ENCODE peak calls at places on chromosomes 3 and 15, in eight cellular contexts. Q is fibroblast of pulmonary artery; B is heart left ventricle; P is heart right ventricle; A is A549; N is stomach; C is astrocyte of the spinal cord; R is CD8-positive, alpha-beta memory T cell. Y is an unnamed sample.

GRCh38 chr3:4633078-4634004 is 140.2 kb downstream of the ITPR1 start:
- DNase-seq in Q (peak; percentile 85), B (no peak), P (peak; percentile 24), A (peak; percentile 67), N (no peak), C (peak; percentile 71), R (no peak), Y (no peak)

GRCh38 chr3:169822540-169822939 is 9.8 kb upstream of the LRRC34 start:
- DNase-seq in Q (no peak), B (no peak), P (no peak), A (no peak), N (no peak), C (no peak), R (no peak), Y (no peak)

GRCh38 chr3:127722104-127722784 is 49.5 kb downstream of the ABTB1 start:
- DNase-seq in Q (no peak), B (no peak), P (no peak), A (no peak), N (no peak), C (no peak), R (no peak), Y (no peak)

GRCh38 chr15:43190178-43190577 is 5.0 kb downstream of the CCNDBP1 start:
- DNase-seq in Q (peak; percentile 51), B (peak; percentile 82), P (peak; percentile 83), A (no peak), N (peak; percentile 56), C (no peak), R (no peak), Y (no peak)

GRCh38 chr3:131762981-131763380 is 260.2 kb upstream of the MRPL3 start:
- DNase-seq in Q (no peak), B (no peak), P (no peak), A (no peak), N (no peak), C (no peak), R (no peak), Y (no peak)

GRCh38 chr3:100361897-100362296 is 27.3 kb downstream of the NIT2 start:
- DNase-seq in Q (no peak), B (no peak), P (no peak), A (no peak), N (no peak), C (no peak), R (no peak), Y (no peak)

GRCh38 chr15:36771826-36772225 is 192.4 kb downstream of the CDIN1 start:
- DNase-seq in Q (no peak), B (no peak), P (no peak), A (no peak), N (no peak), C (no peak), R (no peak), Y (no peak)

GRCh38 chr3:155217591-155217990 is 75.9 kb downstream of the STRIT1 start:
- DNase-seq in Q (peak; percentile 78), B (no peak), P (no peak), A (no peak), N (no peak), C (peak; percentile 15), R (no peak), Y (no peak)

GRCh38 chr15:38636597-38636996 is 72.0 kb upstream of the RASGRP1 start:
- DNase-seq in Q (no peak), B (peak; percentile 29), P (peak; percentile 27), A (no peak), N (no peak), C (no peak), R (no peak), Y (no peak)

GRCh38 chr3:178267158-178267838 is 268.9 kb upstream of the KCNMB2 start:
- DNase-seq in Q (no peak), B (no peak), P (no peak), A (no peak), N (no peak), C (no peak), R (no peak), Y (no peak)

GRCh38 chr3:171038342-171038741 is 11.8 kb upstream of the SLC2A2 start:
- DNase-seq in Q (peak; percentile 30), B (no peak), P (peak; percentile 12), A (no peak), N (no peak), C (no peak), R (no peak), Y (no peak)

GRCh38 chr3:112650472-112650871 is 9.5 kb upstream of the CCDC80 start:
- DNase-seq in Q (no peak), B (no peak), P (no peak), A (no peak), N (no peak), C (peak; percentile 55), R (no peak), Y (no peak)

GRCh38 chr3:169429328-169429727 is 234.2 kb downstream of the MECOM start:
- DNase-seq in Q (no peak), B (no peak), P (no peak), A (no peak), N (no peak), C (no peak), R (no peak), Y (no peak)

GRCh38 chr15:78943692-78944091 is 1.2 kb downstream of the CTSH start:
- DNase-seq in Q (no peak), B (no peak), P (no peak), A (no peak), N (no peak), C (no peak), R (no peak), Y (no peak)

DNA sequence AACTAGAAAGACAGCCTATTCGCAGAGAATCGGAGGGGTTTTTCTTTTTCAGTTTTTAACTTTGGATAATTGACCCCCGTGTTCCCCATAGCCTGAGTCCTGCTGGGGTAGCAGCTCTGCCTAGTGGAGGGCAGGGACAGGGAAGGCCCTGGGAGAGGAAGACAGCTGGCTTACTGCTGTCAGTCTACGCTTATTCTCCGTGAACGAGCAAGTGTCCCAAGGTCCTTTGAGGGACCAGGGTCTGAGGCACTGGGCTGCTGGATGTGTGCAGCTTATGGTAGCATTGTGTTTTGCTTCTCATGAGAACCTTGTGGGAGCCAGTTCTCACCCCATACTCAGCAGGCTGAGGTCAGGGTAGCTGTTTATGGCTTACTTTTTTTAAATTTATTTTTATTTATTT is 3.0 kb downstream of the LIMD1 start:
- DNase-seq in Q (no peak), B (no peak), P (no peak), A (no peak), N (no peak), C (no peak), R (no peak), Y (peak; percentile 25)
- H3K4me3 ChIP-seq in Q (no peak overlapping the region), B (peak overlapping the region; percentile 91), P (peak overlapping the region; percentile 14), A (peak overlapping the region; percentile 63), N (peak overlapping the region; percentile 79), C (peak overlapping the region; percentile 15), R (peak overlapping the region; percentile 51), Y (peak overlapping the region; percentile 2)

DNA sequence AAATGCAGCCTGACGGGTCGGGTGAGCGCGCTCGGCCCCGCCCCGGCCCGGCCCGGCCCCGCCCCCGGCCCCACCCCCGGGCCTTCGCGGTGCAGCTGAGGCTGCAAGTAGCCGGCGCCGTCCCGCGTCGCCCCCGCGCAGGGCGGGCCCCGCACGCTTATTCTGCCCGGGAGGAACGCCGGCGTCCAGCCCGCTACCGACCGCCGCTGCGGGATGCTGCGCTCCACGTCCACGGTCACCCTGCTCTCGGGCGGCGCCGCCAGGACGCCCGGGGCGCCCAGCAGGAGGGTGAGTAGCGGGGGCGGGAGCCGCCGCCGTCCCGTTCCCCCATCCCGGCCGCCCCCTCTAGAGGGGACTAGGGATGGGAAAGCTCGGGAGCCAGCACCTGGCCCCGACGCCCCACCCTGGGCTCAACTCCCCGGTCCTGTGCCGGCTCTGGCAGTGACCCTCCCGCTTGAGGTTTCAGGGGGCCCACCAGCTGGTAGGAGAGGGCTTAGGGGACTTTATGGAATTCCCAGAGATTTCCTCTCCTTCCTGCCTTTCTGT is at the start of gene MYZAP:
- DNase-seq in Q (no peak), B (peak; percentile 70), P (peak; percentile 61), A (no peak), N (peak; percentile 83), C (no peak), R (no peak), Y (peak; percentile 83)
- H3K4me3 ChIP-seq in Q (peak within 1 kb of the TSS; percentile 44), B (peak within 1 kb of the TSS; percentile 74), P (peak within 1 kb of the TSS; percentile 79), A (peak within 1 kb of the TSS; percentile 66), N (peak within 1 kb of the TSS; percentile 62), C (peak within 1 kb of the TSS; percentile 38), R (peak within 1 kb of the TSS; percentile 47), Y (peak within 1 kb of the TSS; percentile 59)

DNA sequence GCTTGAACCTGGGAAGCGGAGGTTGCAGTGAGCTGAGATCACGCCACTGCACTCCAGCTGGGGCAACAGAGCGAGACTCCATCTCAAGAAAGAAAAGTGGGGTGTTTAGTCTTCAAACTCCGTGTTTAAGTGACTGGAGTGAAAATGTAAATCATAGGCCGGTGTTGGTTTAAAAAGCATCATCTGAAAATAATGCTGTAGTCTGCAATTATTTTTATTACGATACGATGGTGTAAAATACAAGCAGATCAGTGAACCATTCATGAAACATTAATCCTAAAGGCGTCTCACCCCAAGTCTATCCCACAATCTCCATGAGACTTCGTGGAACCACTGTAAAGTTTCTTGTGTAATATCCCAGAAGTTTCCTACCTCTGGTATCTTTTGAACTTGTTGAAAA is 6.3 kb downstream of the CTNNB1 start:
- DNase-seq in Q (no peak), B (no peak), P (no peak), A (no peak), N (no peak), C (no peak), R (no peak), Y (no peak)
- H3K4me3 ChIP-seq in Q (no peak overlapping the region), B (peak overlapping the region; percentile 3), P (no peak overlapping the region), A (no peak overlapping the region), N (no peak overlapping the region), C (no peak overlapping the region), R (no peak overlapping the region), Y (no peak overlapping the region)

GRCh38 chr15:31302029-31302657 is 24.5 kb upstream of the KLF13 start:
- DNase-seq in Q (no peak), B (peak; percentile 12), P (peak; percentile 3), A (no peak), N (no peak), C (no peak), R (no peak), Y (no peak)

GRCh38 chr15:31303434-31304073 is 23.1 kb upstream of the KLF13 start:
- DNase-seq in Q (no peak), B (peak; percentile 43), P (peak; percentile 40), A (no peak), N (peak; percentile 50), C (no peak), R (no peak), Y (peak; percentile 61)

GRCh38 chr15:31304074-31304648 is 22.5 kb upstream of the KLF13 start:
- DNase-seq in Q (no peak), B (peak; percentile 16), P (peak; percentile 7), A (no peak), N (no peak), C (no peak), R (no peak), Y (no peak)

GRCh38 chr15:31301687-31301990 is 25.0 kb upstream of the KLF13 start:
- DNase-seq in Q (no peak), B (no peak), P (no peak), A (no peak), N (no peak), C (no peak), R (no peak), Y (no peak)

DNA sequence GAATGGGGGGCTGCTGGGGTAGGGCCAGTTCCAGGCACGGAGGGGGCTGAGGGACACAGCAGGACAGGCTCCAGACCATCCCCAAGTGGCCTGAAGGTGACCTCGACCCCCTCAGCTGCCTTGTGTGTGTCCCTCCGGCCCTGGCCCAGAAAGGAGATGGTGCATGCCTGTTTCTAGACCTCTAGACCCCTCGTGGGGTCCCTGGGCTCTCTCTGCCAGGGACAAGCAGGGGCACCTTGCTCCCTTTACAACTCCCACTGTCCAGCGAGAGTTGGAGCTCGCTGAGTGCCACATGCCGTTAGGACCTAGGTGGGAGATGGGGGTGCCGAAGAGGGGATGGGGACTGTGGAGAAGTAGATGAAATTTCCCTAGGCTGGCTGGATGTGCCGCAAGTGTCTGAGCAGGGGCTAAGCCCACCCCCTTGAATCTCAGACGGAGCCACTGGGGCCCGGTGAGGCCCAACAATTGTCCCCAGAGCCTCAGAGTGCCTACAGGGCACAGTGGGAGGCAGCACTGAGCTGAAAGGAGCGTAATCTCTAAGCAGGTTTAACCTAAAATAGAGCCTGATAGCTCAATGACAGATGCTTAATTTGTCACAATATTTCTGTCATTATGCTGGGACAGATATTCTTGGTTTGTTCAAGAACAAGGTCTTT is 23.7 kb upstream of the KLF13 start:
- DNase-seq in Q (no peak), B (peak; percentile 10), P (peak; percentile 3), A (no peak), N (no peak), C (no peak), R (no peak), Y (no peak)
- H3K4me3 ChIP-seq in Q (no peak overlapping the region), B (no peak overlapping the region), P (no peak overlapping the region), A (no peak overlapping the region), N (no peak overlapping the region), C (no peak overlapping the region), R (no peak overlapping the region), Y (no peak overlapping the region)

Y was measured in colonic mucosa.